ENCODE peak calls at places on chromosome 13, in five cellular contexts. One of them, this sample, is unnamed.

GRCh38 chr13:37833411-37833810 is 36.2 kb downstream of the TRPC4 start:
- DNase-seq in pancreas: no peak
- DNase-seq in ascending aorta: no peak
- DNase-seq in A549: no peak
- DNase-seq in CD8-positive, alpha-beta T cell: no peak
- DNase-seq in this sample: no peak

GRCh38 chr13:76406243-76406642 is 480.0 kb downstream of the KCTD12 start:
- DNase-seq in pancreas: no peak
- DNase-seq in ascending aorta: no peak
- DNase-seq in A549: no peak
- DNase-seq in CD8-positive, alpha-beta T cell: no peak
- DNase-seq in this sample: no peak

GRCh38 chr13:114065926-114066774 is 66.3 kb downstream of the RASA3 start:
- DNase-seq in pancreas: no peak
- DNase-seq in ascending aorta: no peak
- DNase-seq in A549: no peak
- DNase-seq in CD8-positive, alpha-beta T cell: no peak
- DNase-seq in this sample: no peak

GRCh38 chr13:27117947-27118346 is 53.7 kb downstream of the USP12 start:
- DNase-seq in pancreas: no peak
- DNase-seq in ascending aorta: no peak
- DNase-seq in A549: no peak
- DNase-seq in CD8-positive, alpha-beta T cell: no peak
- DNase-seq in this sample: no peak

GRCh38 chr13:99307648-99308339 is 595 bp upstream of the GPR183 start:
- DNase-seq in pancreas: no peak
- DNase-seq in ascending aorta: peak; percentile 75
- DNase-seq in A549: peak; percentile 10
- DNase-seq in CD8-positive, alpha-beta T cell: no peak
- DNase-seq in this sample: peak; percentile 54

GRCh38 chr13:97134364-97135095 is 87.6 kb upstream of the MBNL2 start:
- DNase-seq in pancreas: no peak
- DNase-seq in ascending aorta: no peak
- DNase-seq in A549: no peak
- DNase-seq in CD8-positive, alpha-beta T cell: no peak
- DNase-seq in this sample: no peak

GRCh38 chr13:71577127-71577526 is 289.9 kb downstream of the DACH1 start:
- DNase-seq in pancreas: no peak
- DNase-seq in ascending aorta: no peak
- DNase-seq in A549: no peak
- DNase-seq in CD8-positive, alpha-beta T cell: no peak
- DNase-seq in this sample: no peak

GRCh38 chr13:75544681-75545333 is 4.8 kb upstream of the UCHL3 start:
- DNase-seq in pancreas: no peak
- DNase-seq in ascending aorta: no peak
- DNase-seq in A549: peak; percentile 11
- DNase-seq in CD8-positive, alpha-beta T cell: no peak
- DNase-seq in this sample: peak; percentile 95

GRCh38 chr13:29511980-29512379 is 83.5 kb downstream of the SLC7A1 start:
- DNase-seq in pancreas: no peak
- DNase-seq in ascending aorta: no peak
- DNase-seq in A549: no peak
- DNase-seq in CD8-positive, alpha-beta T cell: no peak
- DNase-seq in this sample: peak; percentile 77

GRCh38 chr13:30715357-30715756 is 20.0 kb upstream of the ALOX5AP start:
- DNase-seq in pancreas: no peak
- DNase-seq in ascending aorta: peak; percentile 52
- DNase-seq in A549: no peak
- DNase-seq in CD8-positive, alpha-beta T cell: no peak
- DNase-seq in this sample: no peak

GRCh38 chr13:29577135-29578051 is 18.1 kb downstream of the SLC7A1 start:
- DNase-seq in pancreas: peak; percentile 69
- DNase-seq in ascending aorta: no peak
- DNase-seq in A549: no peak
- DNase-seq in CD8-positive, alpha-beta T cell: no peak
- DNase-seq in this sample: peak; percentile 39

GRCh38 chr13:85879014-85879413 is 79.8 kb upstream of the SLITRK6 start:
- DNase-seq in pancreas: no peak
- DNase-seq in ascending aorta: no peak
- DNase-seq in A549: no peak
- DNase-seq in CD8-positive, alpha-beta T cell: no peak
- DNase-seq in this sample: no peak
- TF ChIP-seq CTCF in pancreas: no peak
- TF ChIP-seq CTCF in ascending aorta: no peak
- TF ChIP-seq CTCF in A549: no peak
- TF ChIP-seq CTCF in CD8-positive, alpha-beta T cell: no peak
- TF ChIP-seq CTCF in this sample: no peak

DNA sequence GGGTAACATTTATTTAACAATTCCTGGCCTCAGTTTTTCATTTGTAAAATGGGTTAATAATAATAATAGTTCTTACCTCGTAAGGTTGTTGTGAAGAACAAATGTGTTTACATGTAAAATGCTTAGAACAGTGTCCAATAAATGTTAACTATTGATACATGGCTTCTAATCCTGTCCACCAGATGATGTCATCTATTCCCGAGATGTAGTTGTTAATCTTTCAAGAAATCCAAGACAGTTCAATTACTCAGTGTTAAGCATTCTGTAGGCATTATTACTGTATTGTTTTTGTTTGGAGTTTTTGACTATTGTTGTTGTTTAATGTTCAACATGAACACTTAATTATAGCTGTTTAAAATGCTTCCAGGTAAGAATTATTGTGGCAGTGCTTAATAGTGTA is 131.0 kb upstream of the FNDC3A start:
- DNase-seq in pancreas: no peak
- DNase-seq in ascending aorta: no peak
- DNase-seq in A549: no peak
- DNase-seq in CD8-positive, alpha-beta T cell: no peak
- DNase-seq in this sample: no peak
- TF ChIP-seq CTCF in pancreas: no peak
- TF ChIP-seq CTCF in ascending aorta: no peak
- TF ChIP-seq CTCF in A549: no peak
- TF ChIP-seq CTCF in CD8-positive, alpha-beta T cell: no peak
- TF ChIP-seq CTCF in this sample: no peak

GRCh38 chr13:52026246-52026626 is 1.7 kb downstream of the UTP14C start:
- DNase-seq in pancreas: no peak
- DNase-seq in ascending aorta: no peak
- DNase-seq in A549: no peak
- DNase-seq in CD8-positive, alpha-beta T cell: no peak
- DNase-seq in this sample: no peak
- TF ChIP-seq CTCF in pancreas: no peak
- TF ChIP-seq CTCF in ascending aorta: no peak
- TF ChIP-seq CTCF in A549: no peak
- TF ChIP-seq CTCF in CD8-positive, alpha-beta T cell: no peak
- TF ChIP-seq CTCF in this sample: no peak

DNA sequence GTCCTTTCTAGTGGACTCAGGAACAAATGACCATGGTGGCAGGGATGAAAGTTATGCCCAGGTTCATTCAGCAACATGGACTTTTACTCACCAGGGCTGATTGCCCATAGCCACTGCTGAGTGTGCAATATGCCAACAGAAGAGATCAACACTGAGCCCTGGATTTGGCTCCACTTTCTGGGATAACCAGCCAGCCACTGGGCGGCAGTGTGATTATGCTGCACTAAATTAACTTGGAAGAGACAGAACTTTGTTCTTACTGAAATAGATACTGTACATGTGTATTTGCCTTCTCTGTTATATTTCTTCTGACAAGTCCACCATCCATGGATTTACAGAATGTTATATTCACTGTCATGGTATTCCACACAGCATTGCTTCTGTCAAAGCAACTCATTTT is 257.4 kb downstream of the TDRD3 start:
- DNase-seq in pancreas: peak; percentile 43
- DNase-seq in ascending aorta: no peak
- DNase-seq in A549: peak; percentile 6
- DNase-seq in CD8-positive, alpha-beta T cell: no peak
- DNase-seq in this sample: peak; percentile 0
- TF ChIP-seq CTCF in pancreas: peak; percentile 31
- TF ChIP-seq CTCF in ascending aorta: no peak
- TF ChIP-seq CTCF in A549: peak; percentile 24
- TF ChIP-seq CTCF in CD8-positive, alpha-beta T cell: no peak
- TF ChIP-seq CTCF in this sample: peak; percentile 35

GRCh38 chr13:26075498-26075897 is 23.7 kb upstream of the SHISA2 start:
- DNase-seq in pancreas: no peak
- DNase-seq in ascending aorta: no peak
- DNase-seq in A549: no peak
- DNase-seq in CD8-positive, alpha-beta T cell: no peak
- DNase-seq in this sample: no peak
- TF ChIP-seq CTCF in pancreas: no peak
- TF ChIP-seq CTCF in ascending aorta: no peak
- TF ChIP-seq CTCF in A549: no peak
- TF ChIP-seq CTCF in CD8-positive, alpha-beta T cell: no peak
- TF ChIP-seq CTCF in this sample: no peak

DNA sequence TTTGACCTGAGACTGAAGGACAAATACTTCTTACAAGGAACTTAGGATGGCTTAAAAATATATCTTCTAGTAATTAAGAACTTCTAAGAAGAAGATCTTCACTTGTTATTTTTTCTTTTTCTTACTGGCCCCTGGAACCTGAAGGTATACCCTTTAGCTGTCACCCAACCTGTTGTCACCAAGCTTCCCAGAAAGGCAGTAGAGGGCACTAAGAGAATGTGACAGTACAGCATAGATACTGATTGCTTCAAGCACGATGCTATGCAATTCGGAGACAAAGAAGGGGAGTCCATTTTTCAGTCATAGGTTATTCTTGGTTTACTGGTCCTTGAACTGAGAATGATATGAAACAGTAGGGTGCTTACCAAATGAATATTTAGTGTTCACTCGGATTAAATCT is 208.3 kb upstream of the PCDH9 start:
- DNase-seq in pancreas: no peak
- DNase-seq in ascending aorta: no peak
- DNase-seq in A549: peak; percentile 4
- DNase-seq in CD8-positive, alpha-beta T cell: no peak
- DNase-seq in this sample: no peak
- TF ChIP-seq CTCF in pancreas: no peak
- TF ChIP-seq CTCF in ascending aorta: no peak
- TF ChIP-seq CTCF in A549: no peak
- TF ChIP-seq CTCF in CD8-positive, alpha-beta T cell: no peak
- TF ChIP-seq CTCF in this sample: no peak

DNA sequence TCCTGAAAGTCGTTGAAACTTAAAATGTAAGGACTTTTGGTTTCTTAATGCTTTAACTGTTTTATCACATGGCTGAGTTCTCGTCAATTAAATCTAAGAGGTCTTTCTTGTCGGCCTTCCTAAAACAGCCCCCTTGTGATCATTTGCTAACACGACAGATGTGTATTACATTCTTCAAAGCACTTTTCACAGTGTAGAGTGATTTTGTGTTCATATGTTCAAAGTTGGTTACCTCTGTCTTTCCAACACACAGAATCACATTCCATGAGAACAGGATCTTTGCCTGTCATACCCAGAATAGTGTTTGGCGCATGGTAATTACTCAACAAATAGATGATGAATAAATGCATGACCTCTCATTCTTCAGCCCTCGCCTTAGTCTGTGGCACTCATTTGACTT is 1.1 kb downstream of the GTF2F2 start:
- DNase-seq in pancreas: no peak
- DNase-seq in ascending aorta: no peak
- DNase-seq in A549: peak; percentile 12
- DNase-seq in CD8-positive, alpha-beta T cell: no peak
- DNase-seq in this sample: peak; percentile 44
- TF ChIP-seq CTCF in pancreas: no peak
- TF ChIP-seq CTCF in ascending aorta: no peak
- TF ChIP-seq CTCF in A549: no peak
- TF ChIP-seq CTCF in CD8-positive, alpha-beta T cell: no peak
- TF ChIP-seq CTCF in this sample: peak; percentile 35

DNA sequence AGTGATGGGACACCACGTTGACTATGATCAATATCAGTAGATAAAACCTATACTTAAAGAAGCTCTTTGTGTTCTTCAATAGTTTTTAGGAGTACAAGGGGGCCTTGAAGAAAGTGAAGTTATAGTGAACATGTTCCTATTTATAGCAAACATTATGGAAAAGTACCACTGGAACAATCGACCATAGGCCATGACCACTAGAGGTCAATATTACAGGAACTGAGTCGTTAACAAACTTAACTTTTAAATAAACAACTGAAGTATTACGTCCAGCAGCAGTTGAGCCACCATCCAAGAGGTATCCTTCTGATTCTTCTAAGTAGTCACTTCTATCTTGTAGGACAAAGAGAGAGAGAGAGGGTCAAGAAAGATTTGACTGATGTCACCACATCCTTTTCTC is 391.0 kb upstream of the SLITRK5 start:
- DNase-seq in pancreas: no peak
- DNase-seq in ascending aorta: no peak
- DNase-seq in A549: peak; percentile 2
- DNase-seq in CD8-positive, alpha-beta T cell: no peak
- DNase-seq in this sample: no peak
- TF ChIP-seq CTCF in pancreas: no peak
- TF ChIP-seq CTCF in ascending aorta: no peak
- TF ChIP-seq CTCF in A549: no peak
- TF ChIP-seq CTCF in CD8-positive, alpha-beta T cell: no peak
- TF ChIP-seq CTCF in this sample: no peak